ENCODE peak calls at places on chromosomes 3 and 15, in four cellular contexts. One of them, this sample, is unnamed.

GRCh38 chr15:95448531-95449210 is 881.8 kb upstream of the NR2F2 start:
- DNase-seq in IMR-90: peak
- DNase-seq in left ventricle myocardium inferior: no peak
- DNase-seq in dorsolateral prefrontal cortex: no peak
- DNase-seq in this sample: peak

GRCh38 chr3:106587581-106587980 is 718.8 kb upstream of the CBLB start:
- DNase-seq in left ventricle myocardium inferior: no peak
- DNase-seq in dorsolateral prefrontal cortex: no peak
- DNase-seq in IMR-90: no peak
- DNase-seq in this sample: no peak

GRCh38 chr3:5058463-5058862 is 63.6 kb upstream of the ARL8B start:
- DNase-seq in IMR-90: peak
- DNase-seq in left ventricle myocardium inferior: no peak
- DNase-seq in dorsolateral prefrontal cortex: no peak
- DNase-seq in this sample: peak

GRCh38 chr3:56976666-56977560 is 83.6 kb upstream of the SPATA12 start:
- DNase-seq in IMR-90: peak
- DNase-seq in left ventricle myocardium inferior: no peak
- DNase-seq in dorsolateral prefrontal cortex: peak
- DNase-seq in this sample: peak

GRCh38 chr3:42946050-42946449 is 33.1 kb upstream of the GASK1A start:
- DNase-seq in left ventricle myocardium inferior: no peak
- DNase-seq in dorsolateral prefrontal cortex: no peak
- DNase-seq in IMR-90: no peak
- DNase-seq in this sample: no peak

GRCh38 chr3:114362815-114363214 is 69.0 kb downstream of the TIGIT start:
- DNase-seq in left ventricle myocardium inferior: no peak
- DNase-seq in dorsolateral prefrontal cortex: no peak
- DNase-seq in IMR-90: peak
- DNase-seq in this sample: peak

GRCh38 chr15:43975326-43975725 is 148.5 kb downstream of the WDR76 start:
- DNase-seq in IMR-90: no peak
- DNase-seq in left ventricle myocardium inferior: no peak
- DNase-seq in dorsolateral prefrontal cortex: no peak
- DNase-seq in this sample: peak

GRCh38 chr3:191260431-191261303 is 61.6 kb downstream of the OSTN start:
- DNase-seq in left ventricle myocardium inferior: no peak
- DNase-seq in IMR-90: no peak
- DNase-seq in dorsolateral prefrontal cortex: no peak
- DNase-seq in this sample: no peak

GRCh38 chr15:81358248-81358647 is 15.8 kb downstream of the TMC3 start:
- DNase-seq in IMR-90: no peak
- DNase-seq in dorsolateral prefrontal cortex: no peak
- DNase-seq in left ventricle myocardium inferior: no peak
- DNase-seq in this sample: no peak

GRCh38 chr15:68055224-68055705 is 1.1 kb downstream of the PIAS1 start:
- DNase-seq in dorsolateral prefrontal cortex: peak
- DNase-seq in IMR-90: peak
- DNase-seq in left ventricle myocardium inferior: no peak
- DNase-seq in this sample: peak

GRCh38 chr3:45640091-45640507 is 45.5 kb downstream of the LIMD1 start:
- DNase-seq in dorsolateral prefrontal cortex: no peak
- DNase-seq in IMR-90: no peak
- DNase-seq in left ventricle myocardium inferior: no peak
- DNase-seq in this sample: no peak

GRCh38 chr3:170363471-170363994 is 6.0 kb downstream of the SKIL start:
- DNase-seq in dorsolateral prefrontal cortex: no peak
- DNase-seq in left ventricle myocardium inferior: no peak
- DNase-seq in IMR-90: no peak
- DNase-seq in this sample: no peak

GRCh38 chr3:46372492-46373359 is 2.0 kb downstream of the CCR5 start:
- DNase-seq in left ventricle myocardium inferior: no peak
- DNase-seq in dorsolateral prefrontal cortex: no peak
- DNase-seq in IMR-90: peak
- DNase-seq in this sample: peak

GRCh38 chr15:95840004-95840403 is 490.5 kb upstream of the NR2F2 start:
- DNase-seq in left ventricle myocardium inferior: peak
- DNase-seq in IMR-90: peak
- DNase-seq in dorsolateral prefrontal cortex: no peak
- DNase-seq in this sample: peak

GRCh38 chr15:25829075-25829474 is 34.1 kb downstream of the ATP10A start:
- DNase-seq in IMR-90: peak
- DNase-seq in dorsolateral prefrontal cortex: no peak
- DNase-seq in left ventricle myocardium inferior: no peak
- DNase-seq in this sample: no peak

GRCh38 chr3:98339031-98339430 is 14.6 kb upstream of the OR5K4 start:
- DNase-seq in dorsolateral prefrontal cortex: no peak
- DNase-seq in IMR-90: no peak
- DNase-seq in left ventricle myocardium inferior: no peak
- DNase-seq in this sample: no peak

GRCh38 chr3:23805228-23805880 is 401 bp upstream of the UBE2E1 start:
- DNase-seq in left ventricle myocardium inferior: no peak
- DNase-seq in dorsolateral prefrontal cortex: no peak
- DNase-seq in IMR-90: no peak
- DNase-seq in this sample: no peak

GRCh38 chr3:48877671-48878070 is 21.0 kb downstream of the SLC25A20 start:
- DNase-seq in left ventricle myocardium inferior: no peak
- DNase-seq in dorsolateral prefrontal cortex: no peak
- DNase-seq in IMR-90: peak
- DNase-seq in this sample: no peak

GRCh38 chr15:86432861-86433260 is 353.2 kb downstream of the AGBL1 start:
- DNase-seq in dorsolateral prefrontal cortex: no peak
- DNase-seq in IMR-90: no peak
- DNase-seq in left ventricle myocardium inferior: no peak
- DNase-seq in this sample: no peak

GRCh38 chr3:197555281-197556261 is at the start of gene BDH1:
- DNase-seq in left ventricle myocardium inferior: no peak
- DNase-seq in dorsolateral prefrontal cortex: peak
- DNase-seq in IMR-90: no peak
- DNase-seq in this sample: peak

GRCh38 chr3:193508108-193508507 is 46.6 kb downstream of the ATP13A4 start:
- DNase-seq in IMR-90: no peak
- DNase-seq in left ventricle myocardium inferior: no peak
- DNase-seq in dorsolateral prefrontal cortex: no peak
- DNase-seq in this sample: no peak

GRCh38 chr15:77575203-77575934 is 57.3 kb downstream of the LINGO1 start:
- DNase-seq in IMR-90: no peak
- DNase-seq in dorsolateral prefrontal cortex: no peak
- DNase-seq in left ventricle myocardium inferior: no peak
- DNase-seq in this sample: no peak

GRCh38 chr3:133882986-133883586 is 12.6 kb downstream of the RAB6B start:
- DNase-seq in dorsolateral prefrontal cortex: no peak
- DNase-seq in left ventricle myocardium inferior: no peak
- DNase-seq in IMR-90: no peak
- DNase-seq in this sample: no peak

GRCh38 chr15:78853500-78853899 is 19.2 kb upstream of the MORF4L1 start:
- DNase-seq in IMR-90: no peak
- DNase-seq in dorsolateral prefrontal cortex: no peak
- DNase-seq in left ventricle myocardium inferior: no peak
- DNase-seq in this sample: no peak

GRCh38 chr3:171775943-171776342 is 34.3 kb downstream of the PLD1 start:
- DNase-seq in IMR-90: no peak
- DNase-seq in dorsolateral prefrontal cortex: no peak
- DNase-seq in left ventricle myocardium inferior: no peak
- DNase-seq in this sample: no peak

GRCh38 chr3:22608093-22608492 is 595.0 kb upstream of the UBE2E2 start:
- DNase-seq in dorsolateral prefrontal cortex: no peak
- DNase-seq in left ventricle myocardium inferior: no peak
- DNase-seq in IMR-90: no peak
- DNase-seq in this sample: no peak

GRCh38 chr15:45704329-45705249 is 69.8 kb downstream of the SQOR start:
- DNase-seq in IMR-90: peak
- DNase-seq in dorsolateral prefrontal cortex: no peak
- DNase-seq in left ventricle myocardium inferior: no peak
- DNase-seq in this sample: peak

GRCh38 chr3:126124896-126125295 is 41.0 kb upstream of the SLC41A3 start:
- DNase-seq in IMR-90: no peak
- DNase-seq in left ventricle myocardium inferior: peak
- DNase-seq in dorsolateral prefrontal cortex: no peak
- DNase-seq in this sample: no peak

This sample was measured in HCEC 1CT.